ENCODE peak calls at places on chromosome 19, in five cellular contexts. J, C, W, U and S are unnamed samples.

GRCh38 chr19:48445256-48445605 is 552 bp upstream of the GRWD1 start:
- DNase-seq in J (peak), C (peak), W (peak), U (peak), S (peak)

GRCh38 chr19:8050274-8051096 is 2.1 kb upstream of the CCL25 start:
- DNase-seq in J (peak), C (peak), W (peak), U (peak), S (peak)

GRCh38 chr19:35816262-35816661 is 3.6 kb upstream of the PRODH2 start:
- DNase-seq in J (no peak), C (no peak), W (no peak), U (no peak), S (no peak)

GRCh38 chr19:14979136-14979497 is 547 bp downstream of the SLC1A6 start:
- DNase-seq in J (peak), C (no peak), W (no peak), U (no peak), S (no peak)

GRCh38 chr19:43480574-43480973 is 15.2 kb upstream of the LYPD3 start:
- DNase-seq in J (no peak), C (no peak), W (no peak), U (no peak), S (no peak)

GRCh38 chr19:49585023-49585422 is 3.9 kb downstream of the PRRG2 start:
- DNase-seq in J (peak), C (no peak), W (no peak), U (no peak), S (no peak)

GRCh38 chr19:3642987-3643386 is 16.4 kb upstream of the CACTIN start:
- DNase-seq in J (peak), C (no peak), W (no peak), U (peak), S (peak)

GRCh38 chr19:33771308-33772101 is 25.2 kb upstream of the KCTD15 start:
- DNase-seq in J (peak), C (peak), W (peak), U (peak), S (peak)

GRCh38 chr19:13154911-13155471 is 4.8 kb downstream of the IER2 start:
- DNase-seq in J (peak), C (peak), W (peak), U (peak), S (peak)

GRCh38 chr19:4730740-4731171 is 7.1 kb upstream of the DPP9 start:
- DNase-seq in J (no peak), C (peak), W (no peak), U (peak), S (peak)

GRCh38 chr19:34217952-34218817 is 36.2 kb upstream of the GARRE1 start:
- DNase-seq in J (no peak), C (peak), W (peak), U (peak), S (peak)

GRCh38 chr19:18014197-18014596 is 6.2 kb downstream of the ARRDC2 start:
- DNase-seq in J (no peak), C (no peak), W (no peak), U (no peak), S (no peak)

GRCh38 chr19:49533551-49534488 is 6.0 kb downstream of the RCN3 start:
- DNase-seq in J (peak), C (peak), W (peak), U (peak), S (peak)

GRCh38 chr19:15181394-15181793 is 19.4 kb downstream of the NOTCH3 start:
- DNase-seq in J (no peak), C (no peak), W (no peak), U (no peak), S (no peak)

GRCh38 chr19:29843180-29844051 is 31.6 kb downstream of the CCNE1 start:
- DNase-seq in J (peak), C (no peak), W (no peak), U (no peak), S (peak)

GRCh38 chr19:40315812-40316475 is 30.8 kb upstream of the AKT2 start:
- DNase-seq in J (no peak), C (no peak), W (no peak), U (peak), S (no peak)

DNA sequence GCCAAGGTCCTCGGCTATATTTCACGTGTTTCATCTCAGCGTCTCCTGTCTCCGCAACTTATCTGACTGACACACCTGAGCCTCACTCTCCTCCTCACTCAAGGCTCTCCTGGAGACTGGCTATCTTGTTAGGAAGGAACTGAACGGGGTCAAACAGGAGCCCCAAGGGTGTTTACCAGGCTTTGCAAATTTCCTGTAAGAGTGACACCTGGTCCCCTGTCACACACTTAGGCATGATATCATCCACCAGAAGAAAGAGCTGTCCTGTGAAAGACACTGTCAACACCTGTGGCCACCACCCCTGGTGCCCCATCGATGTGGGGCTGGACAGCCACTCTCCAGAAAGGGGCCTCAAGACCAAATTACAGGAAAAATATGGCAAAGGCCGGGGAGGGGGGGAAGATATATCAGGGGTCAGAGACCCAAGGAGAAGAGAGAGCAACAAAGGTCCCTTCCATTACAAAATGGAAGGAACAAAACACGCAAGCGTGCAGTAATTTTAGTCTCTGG is 2.9 kb downstream of the CD70 start:
- DNase-seq in J (peak), C (no peak), W (no peak), U (no peak), S (no peak)
- TF ChIP-seq EZH2 in J (no peak), C (no peak), W (no peak), U (no peak), S (no peak)

GRCh38 chr19:55079400-55080038 is 3.9 kb downstream of the EPS8L1 start:
- DNase-seq in J (no peak), C (no peak), W (no peak), U (no peak), S (no peak)

GRCh38 chr19:55080121-55080914 is 4.6 kb downstream of the EPS8L1 start:
- DNase-seq in J (peak), C (no peak), W (peak), U (peak), S (peak)

GRCh38 chr19:55081773-55082022 is 6.0 kb downstream of the EPS8L1 start:
- DNase-seq in J (no peak), C (no peak), W (no peak), U (no peak), S (no peak)

GRCh38 chr19:55082023-55082851 is 6.6 kb downstream of the EPS8L1 start:
- DNase-seq in J (peak), C (peak), W (peak), U (peak), S (peak)

GRCh38 chr19:55080915-55081772 is 5.5 kb downstream of the EPS8L1 start:
- DNase-seq in J (peak), C (no peak), W (peak), U (peak), S (peak)
- TF ChIP-seq EZH2 in J (no peak), C (no peak), W (peak), U (no peak), S (peak)

GRCh38 chr19:39264306-39265290 is 3.6 kb upstream of the IFNL2 start:
- DNase-seq in J (peak), C (no peak), W (peak), U (no peak), S (peak)
- TF ChIP-seq EZH2 in J (peak), C (no peak), W (peak), U (peak), S (peak)

GRCh38 chr19:53960187-53960586 is 2.5 kb upstream of the CACNG8 start:
- DNase-seq in J (peak), C (no peak), W (no peak), U (no peak), S (no peak)
- TF ChIP-seq EZH2 in J (peak), C (no peak), W (no peak), U (no peak), S (no peak)

GRCh38 chr19:45153339-45154063 is 7.3 kb downstream of the NKPD1 start:
- DNase-seq in J (peak), C (no peak), W (peak), U (peak), S (peak)
- TF ChIP-seq EZH2 in J (peak), C (no peak), W (no peak), U (no peak), S (no peak)

DNA sequence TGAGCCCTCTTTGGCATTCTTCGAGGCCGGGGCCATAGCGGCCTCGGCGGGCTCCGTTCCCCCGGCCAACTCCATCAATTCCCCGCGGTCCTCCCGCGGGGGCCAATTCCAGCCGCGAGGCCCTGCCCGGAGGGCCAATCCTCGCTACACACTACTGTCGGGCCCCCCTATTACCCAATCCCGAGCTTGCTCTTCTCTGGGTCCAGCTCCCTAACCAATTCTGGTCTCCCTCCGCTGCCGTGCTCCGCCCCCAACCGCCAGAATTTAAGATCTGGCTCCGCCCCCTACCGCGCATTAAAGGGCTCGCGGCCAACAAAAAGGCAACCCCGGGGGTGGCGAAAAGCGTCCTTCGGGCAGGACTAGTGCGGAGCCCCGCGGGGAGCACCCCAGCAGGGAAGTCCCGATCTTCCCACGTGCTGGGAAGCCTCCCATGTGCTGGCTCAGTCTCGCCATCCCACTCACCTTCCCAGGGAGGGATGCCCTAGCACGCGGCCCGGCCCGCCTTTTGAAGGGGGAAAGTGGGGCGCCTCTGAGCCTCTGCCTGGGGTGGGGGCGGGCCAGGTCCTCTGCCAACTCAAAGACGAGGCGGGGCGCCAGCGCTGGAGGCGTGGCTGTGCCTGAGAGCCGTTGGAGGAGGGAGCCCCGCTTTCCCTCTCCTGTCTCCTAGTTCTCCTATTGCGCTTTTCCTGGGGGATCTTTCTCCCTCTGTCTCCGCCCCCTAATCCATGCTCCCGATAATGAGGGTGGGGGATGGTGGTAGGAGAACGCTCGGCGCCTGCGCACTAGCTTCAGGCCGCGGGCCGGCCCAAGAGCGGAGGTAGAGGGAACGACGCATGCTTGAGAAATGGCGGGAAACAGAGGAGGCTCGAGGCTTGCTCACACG is 3.5 kb downstream of the LIPE start:
- DNase-seq in J (peak), C (peak), W (peak), U (peak), S (peak)
- TF ChIP-seq EZH2 in J (no peak), C (no peak), W (no peak), U (no peak), S (no peak)

GRCh38 chr19:6767357-6768235 is at the start of gene SH2D3A:
- DNase-seq in J (peak), C (peak), W (peak), U (peak), S (peak)
- TF ChIP-seq EZH2 in J (no peak), C (no peak), W (no peak), U (no peak), S (no peak)

GRCh38 chr19:57096640-57097361 is 23.0 kb upstream of the USP29 start:
- DNase-seq in J (no peak), C (no peak), W (no peak), U (peak), S (peak)

GRCh38 chr19:57103573-57104277 is 16.1 kb upstream of the USP29 start:
- DNase-seq in J (peak), C (peak), W (peak), U (peak), S (peak)

DNA sequence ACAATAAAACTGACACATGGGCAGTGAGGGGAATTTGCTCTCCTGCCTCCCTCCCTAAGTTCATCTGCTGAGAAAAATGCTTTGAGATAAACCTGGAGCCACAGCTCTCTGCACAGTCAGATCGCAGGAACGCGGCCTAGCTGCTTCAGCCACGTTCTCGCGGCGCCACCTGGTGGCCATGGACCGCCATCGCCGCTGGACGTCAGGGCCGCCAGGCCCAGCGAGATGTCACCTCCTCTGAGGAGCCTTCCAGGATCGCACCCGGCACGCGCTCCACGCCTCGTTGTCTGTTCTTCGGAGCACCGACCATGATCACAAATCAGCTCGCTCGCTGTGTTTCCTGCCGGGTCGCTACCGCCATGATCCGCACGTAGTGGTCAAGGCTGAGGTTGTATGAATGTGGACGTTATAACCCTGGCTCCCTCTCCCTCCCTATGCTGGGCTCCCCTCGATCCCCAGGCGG is 20.6 kb upstream of the USP29 start:
- DNase-seq in J (peak), C (peak), W (peak), U (peak), S (peak)
- TF ChIP-seq EZH2 in J (no peak), C (no peak), W (no peak), U (no peak), S (no peak)